ENCODE peak calls at places on chromosomes 12 and 14, in four cellular contexts. E is activated B cell treated with CpG ODN at 0.5 μM for 24 hours, K is left lung, X is OCI-LY7. L is an unnamed sample.

GRCh38 chr12:85725991-85726390 is 110.2 kb downstream of the RASSF9 start:
- DNase-seq in E (no peak), K (no peak), X (no peak), L (no peak)

GRCh38 chr12:110199360-110200123 is 75.4 kb downstream of the IFT81 start:
- DNase-seq in E (no peak), K (no peak), X (peak; percentile 30), L (no peak)

GRCh38 chr14:59120931-59121330 is 67.5 kb upstream of the DAAM1 start:
- DNase-seq in E (no peak), K (no peak), X (no peak), L (no peak)

GRCh38 chr14:72049462-72049861 is 117.2 kb downstream of the RGS6 start:
- DNase-seq in E (no peak), K (no peak), X (no peak), L (no peak)

GRCh38 chr12:14950421-14950820 is 11.0 kb downstream of the ARHGDIB start:
- DNase-seq in E (no peak), K (no peak), X (no peak), L (no peak)

GRCh38 chr14:100292301-100292775 is 13.9 kb downstream of the SLC25A29 start:
- DNase-seq in E (no peak), K (peak; percentile 29), X (no peak), L (no peak)

GRCh38 chr12:88202500-88202899 is 60.4 kb downstream of the TMTC3 start:
- DNase-seq in E (no peak), K (no peak), X (no peak), L (no peak)

GRCh38 chr12:484096-484495 is 24.4 kb downstream of the B4GALNT3 start:
- DNase-seq in E (no peak), K (no peak), X (no peak), L (no peak)

GRCh38 chr12:51409846-51410245 is 14.8 kb upstream of the SLC4A8 start:
- DNase-seq in E (no peak), K (no peak), X (no peak), L (no peak)

GRCh38 chr12:45549503-45549902 is 180.0 kb upstream of the ARID2 start:
- DNase-seq in E (no peak), K (no peak), X (no peak), L (no peak)
- TF ChIP-seq CTCF in E (no peak), K (no peak), X (no peak), L (no peak)

DNA sequence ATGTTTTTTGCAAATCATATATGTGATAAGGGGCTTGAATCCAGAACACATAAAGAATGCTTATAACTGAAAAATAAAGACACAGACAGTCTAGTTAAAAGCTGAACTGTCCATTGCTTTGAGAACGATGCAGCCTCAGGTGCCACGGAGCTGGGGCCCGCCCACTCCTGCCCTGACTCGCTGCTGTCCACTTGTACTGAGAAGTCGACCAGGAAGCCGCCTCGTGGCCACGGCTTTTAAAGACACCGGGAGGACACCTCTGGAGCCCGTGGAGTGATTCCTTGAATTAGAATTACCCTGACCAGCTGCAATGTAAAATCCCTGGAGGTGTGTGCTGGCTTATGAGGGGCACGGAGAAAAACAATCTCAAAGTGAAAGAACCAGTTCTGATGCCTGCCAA is 23.9 kb upstream of the TEX22 start:
- DNase-seq in E (no peak), K (no peak), X (no peak), L (no peak)
- TF ChIP-seq CTCF in E (no peak), K (no peak), X (no peak), L (no peak)

DNA sequence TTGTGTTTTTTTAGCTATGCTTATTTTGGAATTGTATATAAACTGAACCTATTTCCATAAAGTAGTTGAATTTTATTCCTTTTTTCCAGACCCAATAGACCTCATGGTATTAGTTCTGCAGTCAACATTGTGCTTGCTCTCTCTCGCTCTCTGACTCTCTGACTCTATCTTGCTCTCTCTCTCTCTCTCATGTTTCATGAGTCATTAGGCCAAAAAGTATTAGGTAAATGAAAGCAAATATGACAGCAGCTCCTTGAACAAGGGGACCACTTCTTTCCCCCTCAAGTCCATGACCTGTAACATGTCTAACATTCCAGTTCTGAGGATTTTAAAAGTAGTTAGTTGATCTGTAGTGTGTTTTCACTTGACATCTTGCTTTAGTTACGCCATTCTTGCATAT is 14.0 kb upstream of the C12orf71 start:
- DNase-seq in E (no peak), K (no peak), X (no peak), L (no peak)
- TF ChIP-seq CTCF in E (no peak), K (no peak), X (no peak), L (no peak)

DNA sequence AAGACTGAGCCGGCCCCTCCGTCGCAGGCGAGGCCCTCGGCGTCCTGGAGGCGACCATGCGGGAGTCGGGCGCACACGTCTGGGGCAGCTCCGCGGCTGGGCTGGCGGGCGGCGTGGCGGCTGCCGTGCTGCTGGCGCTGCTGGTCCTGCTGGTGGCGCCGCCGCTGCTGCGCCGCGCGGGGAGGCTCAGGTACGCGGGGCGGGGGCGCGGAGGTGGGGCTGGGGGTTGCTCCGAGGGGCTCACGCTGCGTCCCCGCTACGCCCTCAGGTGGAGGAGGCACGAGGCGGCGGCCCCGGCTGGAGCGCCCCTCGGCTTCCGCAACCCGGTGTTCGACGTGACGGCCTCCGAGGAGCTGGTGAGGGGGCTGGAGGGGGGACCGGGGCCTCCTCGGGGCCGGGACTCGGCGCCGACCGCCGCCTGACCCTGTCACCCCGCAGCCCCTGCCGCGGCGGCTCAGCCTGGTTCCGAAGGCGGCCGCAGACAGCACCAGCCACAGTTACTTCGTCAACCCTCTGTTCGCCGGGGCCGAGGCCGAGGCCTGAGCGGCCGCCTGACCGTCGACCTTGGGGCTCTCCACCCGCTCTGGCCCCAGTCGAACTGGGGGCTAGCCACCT is 7.8 kb downstream of the AMN start:
- DNase-seq in E (no peak), K (no peak), X (no peak), L (no peak)
- TF ChIP-seq CTCF in E (no peak), K (no peak), X (no peak), L (no peak)

DNA sequence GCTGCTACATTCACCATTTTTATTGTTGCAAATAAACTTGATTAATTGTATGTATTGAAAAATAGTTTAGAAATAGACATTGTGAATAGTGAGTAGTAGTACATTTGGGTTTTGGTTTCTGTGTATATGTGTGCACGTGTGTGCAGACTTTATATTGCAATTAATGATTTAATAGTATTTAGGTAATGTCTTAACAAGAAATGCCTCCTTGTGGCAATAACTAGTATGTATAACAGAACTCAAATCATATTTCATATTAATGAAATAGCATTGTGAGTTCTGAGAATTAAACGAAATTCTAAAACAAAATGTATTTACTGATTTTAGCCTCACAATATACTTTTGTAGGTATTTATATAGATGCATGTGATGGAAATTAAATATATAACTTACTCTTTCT is 100.1 kb downstream of the SCAF11 start:
- DNase-seq in E (no peak), K (no peak), X (no peak), L (no peak)
- TF ChIP-seq CTCF in E (no peak), K (no peak), X (peak; percentile 41), L (no peak)

DNA sequence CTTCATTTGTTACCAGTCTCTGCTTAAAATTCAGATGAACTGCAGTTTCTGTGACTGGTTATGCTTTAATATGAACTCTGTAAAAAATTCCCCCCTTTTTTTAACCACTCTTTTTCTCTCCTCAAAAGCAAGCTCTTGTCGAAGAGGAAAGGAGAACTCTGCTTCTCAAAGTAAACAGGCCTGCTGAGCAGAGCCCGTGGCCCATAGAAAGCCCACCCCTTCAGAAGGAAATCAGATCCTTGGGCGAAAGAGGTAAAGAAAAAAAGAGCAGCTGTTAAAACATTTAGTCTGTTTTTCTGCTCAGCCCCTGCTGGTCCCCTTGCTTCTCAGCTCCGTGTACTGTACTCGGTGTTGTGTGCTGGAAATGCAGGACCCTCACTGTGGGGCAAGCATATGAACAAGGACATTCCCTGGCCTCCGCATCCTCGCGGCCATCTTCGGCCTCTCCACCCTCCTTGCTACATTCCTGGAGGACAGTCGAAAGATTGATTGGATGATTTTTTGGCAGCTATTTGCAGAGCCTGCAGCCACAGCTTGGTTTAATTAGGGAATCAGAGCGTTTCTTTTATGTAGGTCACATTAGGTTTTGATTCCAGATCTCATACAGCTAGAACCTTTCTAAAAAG is 164.6 kb upstream of the LRIG3 start:
- DNase-seq in E (no peak), K (no peak), X (no peak), L (no peak)
- TF ChIP-seq CTCF in E (no peak), K (no peak), X (no peak), L (no peak)

GRCh38 chr12:20625531-20625930 is 69.6 kb upstream of the SLCO1C1 start:
- DNase-seq in E (no peak), K (no peak), X (no peak), L (no peak)

GRCh38 chr12:20628999-20629398 is 66.1 kb upstream of the SLCO1C1 start:
- DNase-seq in E (no peak), K (no peak), X (no peak), L (no peak)

GRCh38 chr12:20624718-20625117 is 70.4 kb upstream of the SLCO1C1 start:
- DNase-seq in E (no peak), K (no peak), X (no peak), L (no peak)

GRCh38 chr12:20628388-20628787 is 66.7 kb upstream of the SLCO1C1 start:
- DNase-seq in E (no peak), K (no peak), X (no peak), L (no peak)

GRCh38 chr12:20627001-20627588 is 68.0 kb upstream of the SLCO1C1 start:
- DNase-seq in E (no peak), K (no peak), X (no peak), L (no peak)
- TF ChIP-seq CTCF in E (no peak), K (no peak), X (no peak), L (no peak)

DNA sequence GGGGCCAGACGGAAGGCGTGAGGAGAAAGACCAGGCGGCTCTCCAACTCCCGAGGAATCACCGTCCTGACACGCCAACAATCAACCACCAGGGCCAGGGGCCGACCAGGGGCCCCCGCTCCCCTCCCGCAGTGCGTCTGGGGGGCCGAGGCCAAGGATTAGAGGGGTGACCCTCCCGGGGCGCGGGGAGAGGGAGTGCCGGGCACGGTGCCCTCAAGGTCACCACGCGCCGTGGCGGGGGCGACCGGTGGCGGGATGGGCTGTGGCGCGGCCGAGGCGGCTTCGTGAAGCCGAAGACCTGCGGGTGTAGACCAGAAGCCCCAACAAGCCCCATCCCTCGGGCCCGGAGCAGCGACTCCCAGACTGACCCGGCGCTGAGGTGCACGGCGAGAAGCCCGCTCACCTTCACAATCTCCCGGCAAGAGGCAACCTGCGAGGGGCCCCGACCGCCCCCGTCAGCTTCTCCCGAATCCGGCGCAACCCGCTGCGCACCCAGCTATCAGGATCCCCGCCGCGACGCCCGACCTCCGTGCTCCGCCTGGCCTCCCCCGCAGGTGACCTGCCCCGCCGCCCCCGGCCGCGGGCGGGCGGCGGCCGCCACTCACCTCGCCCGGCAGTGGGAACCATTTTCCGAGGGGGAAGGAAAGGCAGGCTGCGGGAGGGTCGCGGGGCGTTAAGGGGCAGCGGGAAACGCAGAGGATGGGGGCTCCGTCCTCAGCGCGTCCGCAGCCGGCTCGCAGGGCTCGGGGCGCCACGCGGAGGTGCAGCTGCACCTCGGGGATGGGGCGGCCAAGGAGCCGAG is 446 bp downstream of the ATP2B1 start:
- DNase-seq in E (peak; percentile 58), K (peak; percentile 62), X (peak; percentile 63), L (peak; percentile 21)
- TF ChIP-seq CTCF in E (no peak), K (no peak), X (no peak), L (no peak)

GRCh38 chr12:42024495-42024830 is 120.2 kb downstream of the GXYLT1 start:
- DNase-seq in E (no peak), K (no peak), X (no peak), L (no peak)
- TF ChIP-seq CTCF in E (no peak), K (no peak), X (peak; percentile 54), L (peak; percentile 45)

GRCh38 chr12:25813843-25814242 is 144.6 kb upstream of the RASSF8 start:
- DNase-seq in E (no peak), K (no peak), X (no peak), L (no peak)
- TF ChIP-seq CTCF in E (no peak), K (no peak), X (no peak), L (no peak)